ENCODE peak calls at places on chromosomes 7 and 10, in five cellular contexts. C is lower leg skin, X is RWPE1, H is activated T-helper 1 cell treated with Interleukin-2 at 50 U/mL for 16 hours, F is aorta. N is an unnamed sample.

GRCh38 chr7:21507627-21508343 is 35.1 kb upstream of the DNAH11 start:
- DNase-seq in F (no peak), X (no peak), H (no peak), C (no peak), N (peak; percentile 12)

GRCh38 chr7:151010307-151011096 is 13.8 kb downstream of the ATG9B start:
- DNase-seq in H (no peak), F (no peak), C (no peak), X (no peak), N (no peak)

GRCh38 chr7:32942783-32943653 is 14.2 kb upstream of the FKBP9 start:
- DNase-seq in H (peak; percentile 56), F (peak; percentile 86), C (peak; percentile 94), X (peak; percentile 87), N (peak; percentile 66)

GRCh38 chr10:110556993-110557601 is 10.4 kb upstream of the SMC3 start:
- DNase-seq in X (peak; percentile 40), H (peak; percentile 31), F (peak; percentile 58), C (no peak), N (peak; percentile 78)

GRCh38 chr7:42244828-42245227 is 7.8 kb upstream of the GLI3 start:
- DNase-seq in C (no peak), F (no peak), X (peak; percentile 29), H (no peak), N (no peak)

GRCh38 chr7:30029696-30030095 is 1.5 kb downstream of the PLEKHA8 start:
- DNase-seq in F (no peak), C (no peak), X (no peak), H (no peak), N (no peak)

GRCh38 chr7:15687645-15688025 is 1.2 kb upstream of the MEOX2 start:
- DNase-seq in F (no peak), H (no peak), X (no peak), C (peak; percentile 85), N (no peak)

GRCh38 chr10:54622017-54622416 is 179.0 kb downstream of the PCDH15 start:
- DNase-seq in X (no peak), H (no peak), F (no peak), C (no peak), N (no peak)

GRCh38 chr10:62692085-62692484 is 112.4 kb upstream of the ADO start:
- DNase-seq in C (no peak), H (no peak), F (no peak), X (no peak), N (no peak)

GRCh38 chr10:21372651-21373410 is 152.7 kb downstream of the SKIDA1 start:
- DNase-seq in H (no peak), F (peak; percentile 76), X (peak; percentile 83), C (peak; percentile 88), N (peak; percentile 28)

GRCh38 chr7:12158334-12159060 is 52.6 kb upstream of the TMEM106B start:
- DNase-seq in C (no peak), X (no peak), F (no peak), H (no peak), N (no peak)

GRCh38 chr7:92614586-92615237 is 24.5 kb upstream of the FAM133B start:
- DNase-seq in X (no peak), C (no peak), H (no peak), F (no peak), N (no peak)

GRCh38 chr7:20797174-20798080 is 10.7 kb upstream of the SP8 start:
- DNase-seq in H (no peak), C (no peak), X (no peak), F (no peak), N (peak; percentile 51)

GRCh38 chr7:155206286-155207020 is 91.2 kb upstream of the INSIG1 start:
- DNase-seq in C (no peak), H (peak; percentile 26), X (no peak), F (peak; percentile 87), N (peak; percentile 42)

GRCh38 chr10:28049286-28049685 is 50.4 kb upstream of the ODAD2 start:
- DNase-seq in X (no peak), H (no peak), F (no peak), C (no peak), N (peak; percentile 89)

GRCh38 chr10:14074062-14074884 is 256.5 kb downstream of the FRMD4A start:
- DNase-seq in H (no peak), C (peak; percentile 97), X (peak; percentile 94), F (peak; percentile 94), N (peak; percentile 99)

GRCh38 chr7:159036916-159037605 is 107.6 kb downstream of the VIPR2 start:
- DNase-seq in F (no peak), X (no peak), H (no peak), C (peak; percentile 54), N (no peak)

GRCh38 chr10:94224656-94225055 is 138.1 kb downstream of the NOC3L start:
- DNase-seq in X (peak; percentile 39), H (no peak), C (no peak), F (no peak), N (no peak)

GRCh38 chr7:96135241-96135640 is 186.7 kb downstream of the SLC25A13 start:
- DNase-seq in H (no peak), X (peak; percentile 51), C (no peak), F (no peak), N (peak; percentile 80)

GRCh38 chr7:80935971-80936370 is 17.1 kb upstream of the SEMA3C start:
- DNase-seq in C (no peak), F (no peak), X (no peak), H (no peak), N (no peak)

GRCh38 chr7:80379034-80379433 is 132.8 kb downstream of the GNAT3 start:
- DNase-seq in X (peak; percentile 49), F (no peak), H (no peak), C (no peak), N (no peak)

GRCh38 chr7:158050441-158051371 is 536.9 kb downstream of the PTPRN2 start:
- DNase-seq in F (no peak), X (no peak), C (peak; percentile 75), H (no peak), N (no peak)

GRCh38 chr7:50416509-50417299 is 33.4 kb downstream of the FIGNL1 start:
- DNase-seq in H (no peak), F (no peak), X (no peak), C (no peak), N (no peak)

GRCh38 chr7:151844080-151844827 is 32.7 kb downstream of the PRKAG2 start:
- DNase-seq in F (peak; percentile 50), X (peak; percentile 30), C (no peak), H (no peak), N (peak; percentile 31)

GRCh38 chr10:63458177-63458576 is 7.6 kb downstream of the JMJD1C start:
- DNase-seq in C (no peak), F (no peak), H (no peak), X (no peak), N (no peak)

GRCh38 chr10:79926037-79926436 is 22.9 kb downstream of the SFTPD start:
- DNase-seq in X (no peak), F (no peak), H (no peak), C (no peak), N (no peak)